ENCODE peak calls at places on chromosome 1, in four cellular contexts. One of them, this sample, is unnamed.

GRCh38 chr1:114130846-114131525 is 22.7 kb downstream of the SYT6 start:
- DNase-seq in H1: no peak
- DNase-seq in GM12878: peak; percentile 11
- DNase-seq in HepG2: no peak
- DNase-seq in this sample: no peak

GRCh38 chr1:53043271-53043670 is 18.7 kb upstream of the PODN start:
- DNase-seq in HepG2: peak; percentile 8
- DNase-seq in GM12878: no peak
- DNase-seq in H1: no peak
- DNase-seq in this sample: no peak

GRCh38 chr1:245807306-245807705 is 652.5 kb downstream of the KIF26B start:
- DNase-seq in H1: peak; percentile 17
- DNase-seq in GM12878: peak; percentile 80
- DNase-seq in HepG2: no peak
- DNase-seq in this sample: no peak

GRCh38 chr1:11394592-11395229 is 84.2 kb upstream of the DISP3 start:
- DNase-seq in HepG2: no peak
- DNase-seq in GM12878: no peak
- DNase-seq in H1: no peak
- DNase-seq in this sample: no peak

GRCh38 chr1:51284487-51284954 is 45.8 kb downstream of the TTC39A start:
- DNase-seq in HepG2: peak; percentile 61
- DNase-seq in GM12878: no peak
- DNase-seq in H1: no peak
- DNase-seq in this sample: peak; percentile 94

GRCh38 chr1:100184536-100184935 is 6.5 kb upstream of the LRRC39 start:
- DNase-seq in HepG2: no peak
- DNase-seq in GM12878: peak; percentile 23
- DNase-seq in H1: no peak
- DNase-seq in this sample: peak; percentile 5

GRCh38 chr1:177976596-177976995 is 6.7 kb upstream of the SEC16B start:
- DNase-seq in GM12878: no peak
- DNase-seq in H1: no peak
- DNase-seq in HepG2: no peak
- DNase-seq in this sample: no peak

GRCh38 chr1:234645474-234645953 is 35.5 kb upstream of the IRF2BP2 start:
- DNase-seq in HepG2: no peak
- DNase-seq in GM12878: no peak
- DNase-seq in H1: no peak
- DNase-seq in this sample: no peak

GRCh38 chr1:58439946-58440345 is 106.6 kb downstream of the OMA1 start:
- DNase-seq in H1: no peak
- DNase-seq in HepG2: no peak
- DNase-seq in GM12878: no peak
- DNase-seq in this sample: no peak

GRCh38 chr1:244918422-244919319 is 54.3 kb upstream of the HNRNPU start:
- DNase-seq in H1: peak; percentile 59
- DNase-seq in GM12878: no peak
- DNase-seq in HepG2: no peak
- DNase-seq in this sample: peak; percentile 86

GRCh38 chr1:117171900-117172501 is 38.7 kb downstream of the VTCN1 start:
- DNase-seq in H1: no peak
- DNase-seq in HepG2: peak; percentile 67
- DNase-seq in GM12878: no peak
- DNase-seq in this sample: no peak

GRCh38 chr1:178487070-178487615 is 9.6 kb downstream of the CLEC20A start:
- DNase-seq in GM12878: no peak
- DNase-seq in H1: no peak
- DNase-seq in HepG2: no peak
- DNase-seq in this sample: no peak

GRCh38 chr1:224719716-224720115 is 103.6 kb downstream of the CNIH3 start:
- DNase-seq in H1: no peak
- DNase-seq in HepG2: no peak
- DNase-seq in GM12878: no peak
- DNase-seq in this sample: no peak

GRCh38 chr1:52967666-52968065 is 40.6 kb downstream of the SCP2 start:
- DNase-seq in GM12878: no peak
- DNase-seq in H1: no peak
- DNase-seq in HepG2: no peak
- DNase-seq in this sample: no peak

GRCh38 chr1:33893147-33893830 is 29.4 kb downstream of the HMGB4 start:
- DNase-seq in H1: no peak
- DNase-seq in GM12878: no peak
- DNase-seq in HepG2: no peak
- DNase-seq in this sample: no peak

GRCh38 chr1:181659348-181659957 is 176.1 kb downstream of the CACNA1E start:
- DNase-seq in GM12878: no peak
- DNase-seq in H1: no peak
- DNase-seq in HepG2: peak; percentile 61
- DNase-seq in this sample: no peak

GRCh38 chr1:179141592-179142244 is 59.8 kb downstream of the TOR3A start:
- DNase-seq in H1: no peak
- DNase-seq in GM12878: no peak
- DNase-seq in HepG2: no peak
- DNase-seq in this sample: peak; percentile 17

GRCh38 chr1:28830814-28831213 is 18.8 kb downstream of the OPRD1 start:
- DNase-seq in HepG2: no peak
- DNase-seq in GM12878: no peak
- DNase-seq in H1: no peak
- DNase-seq in this sample: no peak

GRCh38 chr1:51170342-51170741 is 65.7 kb upstream of the RNF11 start:
- DNase-seq in GM12878: no peak
- DNase-seq in H1: no peak
- DNase-seq in HepG2: peak; percentile 80
- DNase-seq in this sample: no peak

GRCh38 chr1:228031276-228031995 is 24.6 kb downstream of the WNT3A start:
- DNase-seq in GM12878: no peak
- DNase-seq in HepG2: no peak
- DNase-seq in H1: peak; percentile 26
- DNase-seq in this sample: no peak

GRCh38 chr1:155574077-155574476 is 11.5 kb upstream of the ASH1L start:
- DNase-seq in H1: no peak
- DNase-seq in HepG2: no peak
- DNase-seq in GM12878: no peak
- DNase-seq in this sample: no peak

GRCh38 chr1:29708381-29708780 is 472.1 kb downstream of the PTPRU start:
- DNase-seq in HepG2: no peak
- DNase-seq in GM12878: no peak
- DNase-seq in H1: no peak
- DNase-seq in this sample: no peak

GRCh38 chr1:20141001-20141400 is 1.9 kb downstream of the PLA2G2F start:
- DNase-seq in HepG2: no peak
- DNase-seq in H1: no peak
- DNase-seq in GM12878: no peak
- DNase-seq in this sample: no peak

GRCh38 chr1:44246806-44247205 is 33.5 kb downstream of the DMAP1 start:
- DNase-seq in GM12878: no peak
- DNase-seq in H1: no peak
- DNase-seq in HepG2: no peak
- DNase-seq in this sample: no peak

GRCh38 chr1:6833804-6834203 is 48.5 kb downstream of the CAMTA1 start:
- DNase-seq in GM12878: no peak
- DNase-seq in H1: no peak
- DNase-seq in HepG2: no peak
- DNase-seq in this sample: peak; percentile 9

GRCh38 chr1:15370781-15371467 is 38.8 kb upstream of the EFHD2 start:
- DNase-seq in HepG2: peak; percentile 61
- DNase-seq in H1: no peak
- DNase-seq in GM12878: no peak
- DNase-seq in this sample: no peak

GRCh38 chr1:121417289-121417955 is 232.6 kb downstream of the SRGAP2C start:
- DNase-seq in HepG2: no peak
- DNase-seq in GM12878: no peak
- DNase-seq in H1: no peak
- DNase-seq in this sample: no peak

GRCh38 chr1:13950637-13951036 is 250.6 kb downstream of the PRDM2 start:
- DNase-seq in HepG2: no peak
- DNase-seq in H1: peak; percentile 71
- DNase-seq in GM12878: no peak
- DNase-seq in this sample: peak; percentile 53

GRCh38 chr1:3348196-3348865 is 106.1 kb upstream of the ARHGEF16 start:
- DNase-seq in GM12878: no peak
- DNase-seq in H1: no peak
- DNase-seq in HepG2: no peak
- DNase-seq in this sample: no peak

GRCh38 chr1:59761440-59761839 is 53.3 kb upstream of the HOOK1 start:
- DNase-seq in GM12878: no peak
- DNase-seq in HepG2: no peak
- DNase-seq in H1: no peak
- DNase-seq in this sample: no peak

GRCh38 chr1:162644986-162645314 is 12.7 kb downstream of the DDR2 start:
- DNase-seq in GM12878: no peak
- DNase-seq in HepG2: no peak
- DNase-seq in H1: no peak
- DNase-seq in this sample: no peak

DNA sequence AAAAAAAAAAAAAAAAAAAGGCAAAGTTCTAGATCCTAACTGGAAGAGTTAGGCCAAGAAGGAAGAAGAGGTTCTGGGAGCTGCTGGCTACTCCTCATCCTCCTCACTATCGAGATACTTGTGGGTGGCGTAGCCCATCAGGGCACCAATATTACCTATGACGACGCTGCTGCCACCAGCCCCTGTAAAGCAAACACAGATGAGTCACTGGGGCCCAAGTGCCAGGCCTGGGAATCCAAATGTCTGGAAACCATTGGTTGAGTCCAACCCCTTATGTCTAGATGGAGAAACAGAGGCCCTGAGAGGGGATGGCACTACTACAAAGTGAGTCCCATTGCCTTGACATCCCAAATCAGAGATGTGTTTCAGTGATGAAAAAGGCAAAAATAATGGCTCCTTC is 5.7 kb downstream of the IFI6 start:
- DNase-seq in H1: no peak
- DNase-seq in GM12878: no peak
- DNase-seq in HepG2: no peak
- DNase-seq in this sample: no peak
- H3K4me1 ChIP-seq in H1: peaks cover 9% of the 10 kb centered on the region
- H3K4me1 ChIP-seq in GM12878: peaks cover 21% of the 10 kb centered on the region
- H3K4me1 ChIP-seq in HepG2: peaks cover 31% of the 10 kb centered on the region
- H3K4me1 ChIP-seq in this sample: peaks cover 27% of the 10 kb centered on the region

DNA sequence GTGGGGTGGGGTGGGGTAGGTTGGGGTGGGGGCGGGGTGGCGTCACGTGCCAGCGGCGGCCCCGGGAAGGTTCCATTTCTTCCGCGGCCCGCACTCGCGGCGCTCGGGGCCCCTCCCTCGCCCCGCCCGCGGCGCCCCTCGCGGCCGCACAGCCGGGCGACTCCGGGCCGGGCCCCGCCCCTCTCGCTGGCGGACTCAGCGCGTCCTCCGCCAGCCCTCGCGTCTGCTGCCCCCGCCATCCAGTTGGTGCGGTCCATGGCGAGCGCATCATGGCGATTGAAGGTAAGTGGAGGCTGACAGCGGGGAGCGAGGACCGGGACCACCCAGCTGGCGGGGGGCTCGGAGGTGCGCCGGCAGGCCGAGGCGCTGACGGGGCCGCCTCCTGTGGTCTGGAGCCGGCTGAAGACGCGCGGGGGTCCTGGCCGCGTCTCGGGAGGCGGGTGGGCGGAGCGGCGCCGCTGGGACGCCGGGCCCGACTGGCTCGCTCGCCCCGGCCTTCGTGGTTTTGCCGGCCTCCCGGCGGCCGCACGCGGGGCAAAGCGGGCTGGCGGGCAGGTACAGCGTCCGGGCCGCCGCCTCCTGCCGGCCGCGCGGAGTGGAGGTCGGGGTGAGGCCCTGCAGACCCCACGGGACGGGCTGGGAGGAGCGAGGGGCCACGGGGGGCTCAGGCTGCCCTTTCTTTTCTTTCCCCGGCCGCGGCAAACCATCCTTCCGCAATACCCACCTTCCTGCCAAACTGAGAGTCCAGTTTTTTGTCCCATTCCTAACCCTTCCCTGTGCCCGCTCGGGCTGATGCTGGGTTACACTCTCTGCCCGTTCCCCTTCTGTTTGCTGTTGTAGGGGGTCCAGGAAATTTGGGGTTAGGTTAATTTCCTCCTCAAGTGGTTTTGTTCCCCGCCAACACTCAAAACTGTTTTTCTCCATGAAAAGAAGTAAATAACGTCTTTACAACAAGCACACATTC is at the start of gene SYT14:
- DNase-seq in H1: peak; percentile 85
- DNase-seq in HepG2: no peak
- DNase-seq in GM12878: no peak
- DNase-seq in this sample: peak; percentile 12
- TF ChIP-seq EZH2 in H1: no peak
- TF ChIP-seq EZH2 in HepG2: no peak
- TF ChIP-seq EZH2 in GM12878: no peak
- TF ChIP-seq EZH2 in this sample: no peak

DNA sequence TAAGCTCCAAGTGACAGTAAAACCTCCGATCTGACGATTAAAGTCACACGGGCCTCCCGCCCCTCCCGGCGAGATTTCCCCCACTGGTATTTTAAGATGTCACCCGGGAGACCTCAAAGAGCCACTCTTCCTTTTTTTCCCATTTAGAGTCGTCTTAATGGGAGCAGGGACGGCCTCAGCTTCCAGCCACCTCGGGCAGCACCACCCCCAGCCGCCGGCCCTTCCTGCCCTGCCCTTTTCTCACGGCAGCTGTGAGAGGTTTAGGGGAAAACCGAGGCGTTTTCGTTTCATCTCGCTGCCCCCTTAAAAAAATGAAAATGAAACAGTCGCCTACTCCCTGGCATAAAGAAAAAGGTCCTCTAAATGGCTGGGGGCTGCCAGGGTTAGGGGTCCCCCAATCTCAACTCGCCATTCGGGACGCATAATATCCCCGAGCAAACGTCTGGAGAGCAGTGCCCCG is 1.4 kb downstream of the RUNX3 start:
- DNase-seq in GM12878: no peak
- DNase-seq in H1: peak; percentile 57
- DNase-seq in HepG2: no peak
- DNase-seq in this sample: no peak
- TF ChIP-seq HDAC6 in GM12878: no peak
- TF ChIP-seq HDAC6 in H1: no peak
- TF ChIP-seq HDAC6 in HepG2: no peak
- TF ChIP-seq HDAC6 in this sample: no peak

GRCh38 chr1:236151739-236152424 is 9.5 kb downstream of the GPR137B start:
- DNase-seq in HepG2: no peak
- DNase-seq in H1: no peak
- DNase-seq in GM12878: no peak
- DNase-seq in this sample: no peak
- H3K4me1 ChIP-seq in HepG2: no peaks in the 10 kb centered on the region
- H3K4me1 ChIP-seq in H1: peaks cover 9% of the 10 kb centered on the region
- H3K4me1 ChIP-seq in GM12878: peaks cover 38% of the 10 kb centered on the region
- H3K4me1 ChIP-seq in this sample: no peaks in the 10 kb centered on the region

DNA sequence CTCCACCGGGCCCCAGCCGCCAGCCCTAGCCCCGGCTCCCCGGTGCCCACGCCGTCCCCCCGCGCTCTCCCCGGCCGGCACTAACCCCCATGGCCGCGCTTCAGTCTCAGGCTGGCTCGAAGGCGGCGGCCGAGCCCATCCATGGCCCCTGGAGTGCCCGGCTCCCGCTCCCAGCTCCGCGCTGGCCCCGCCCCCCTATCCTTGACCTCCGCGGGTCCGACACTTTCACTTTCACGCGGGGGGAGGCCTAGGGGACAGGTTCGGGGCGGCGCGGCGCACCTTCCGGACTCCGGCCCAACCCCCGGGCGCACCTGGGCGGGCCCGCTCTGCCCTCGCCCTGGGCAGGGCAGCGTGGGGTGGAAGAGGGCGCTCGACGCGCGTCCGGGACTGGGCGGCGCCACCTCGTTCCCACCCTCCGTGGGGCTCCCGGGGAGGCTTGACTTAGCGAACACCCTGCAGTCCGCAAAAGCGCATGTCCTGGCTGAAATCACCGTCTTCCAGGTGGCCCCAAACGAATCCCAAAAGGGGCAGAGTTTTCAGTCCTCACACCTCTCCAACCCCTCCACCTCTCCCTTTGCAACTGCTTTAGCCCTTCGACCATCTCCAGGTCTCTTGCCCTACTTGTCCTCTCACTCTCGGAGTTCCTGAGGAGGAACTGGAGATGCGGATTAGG is 3.9 kb upstream of the DENND2D start:
- DNase-seq in GM12878: peak; percentile 77
- DNase-seq in H1: no peak
- DNase-seq in HepG2: no peak
- DNase-seq in this sample: no peak
- TF ChIP-seq EZH2 in GM12878: no peak
- TF ChIP-seq EZH2 in H1: peak; percentile 55
- TF ChIP-seq EZH2 in HepG2: no peak
- TF ChIP-seq EZH2 in this sample: no peak